ENCODE peak calls at places on chromosomes 6 and 20, in eight cellular contexts. One of them, this sample, is unnamed.

GRCh38 chr6:159104931-159105330 is 60.1 kb upstream of the TAGAP start:
- DNase-seq in left ventricle myocardium inferior: no peak
- DNase-seq in cardiac muscle cell: no peak
- DNase-seq in CD8-positive, alpha-beta memory T cell: no peak
- DNase-seq in AG04450: no peak
- DNase-seq in brain microvascular endothelial cell: no peak
- DNase-seq in GM23248: no peak
- DNase-seq in aorta: no peak
- DNase-seq in this sample: no peak

GRCh38 chr6:46090115-46091079 is 39.4 kb upstream of the ENPP4 start:
- DNase-seq in left ventricle myocardium inferior: peak
- DNase-seq in cardiac muscle cell: peak
- DNase-seq in CD8-positive, alpha-beta memory T cell: peak
- DNase-seq in AG04450: peak
- DNase-seq in brain microvascular endothelial cell: peak
- DNase-seq in GM23248: peak
- DNase-seq in aorta: peak
- DNase-seq in this sample: peak

GRCh38 chr6:13712485-13712990 is 903 bp upstream of the RANBP9 start:
- DNase-seq in left ventricle myocardium inferior: no peak
- DNase-seq in cardiac muscle cell: no peak
- DNase-seq in CD8-positive, alpha-beta memory T cell: no peak
- DNase-seq in AG04450: no peak
- DNase-seq in brain microvascular endothelial cell: no peak
- DNase-seq in GM23248: peak
- DNase-seq in aorta: no peak
- DNase-seq in this sample: no peak

GRCh38 chr6:157597461-157598312 is 216.7 kb downstream of the ZDHHC14 start:
- DNase-seq in left ventricle myocardium inferior: peak
- DNase-seq in cardiac muscle cell: peak
- DNase-seq in CD8-positive, alpha-beta memory T cell: peak
- DNase-seq in AG04450: no peak
- DNase-seq in brain microvascular endothelial cell: peak
- DNase-seq in GM23248: peak
- DNase-seq in aorta: peak
- DNase-seq in this sample: no peak

GRCh38 chr6:158131926-158132325 is 36.1 kb downstream of the SERAC1 start:
- DNase-seq in left ventricle myocardium inferior: no peak
- DNase-seq in cardiac muscle cell: peak
- DNase-seq in CD8-positive, alpha-beta memory T cell: no peak
- DNase-seq in AG04450: no peak
- DNase-seq in brain microvascular endothelial cell: peak
- DNase-seq in GM23248: peak
- DNase-seq in aorta: no peak
- DNase-seq in this sample: no peak

GRCh38 chr6:137819740-137820139 is 47.3 kb upstream of the TNFAIP3 start:
- DNase-seq in left ventricle myocardium inferior: no peak
- DNase-seq in cardiac muscle cell: no peak
- DNase-seq in CD8-positive, alpha-beta memory T cell: peak
- DNase-seq in AG04450: no peak
- DNase-seq in brain microvascular endothelial cell: no peak
- DNase-seq in GM23248: no peak
- DNase-seq in aorta: no peak
- DNase-seq in this sample: no peak

GRCh38 chr20:57471496-57472210 is 53.3 kb downstream of the CTCFL start:
- DNase-seq in left ventricle myocardium inferior: no peak
- DNase-seq in cardiac muscle cell: no peak
- DNase-seq in CD8-positive, alpha-beta memory T cell: no peak
- DNase-seq in AG04450: no peak
- DNase-seq in brain microvascular endothelial cell: no peak
- DNase-seq in GM23248: no peak
- DNase-seq in aorta: no peak
- DNase-seq in this sample: no peak

GRCh38 chr6:63904844-63905243 is 269.2 kb downstream of the PHF3 start:
- DNase-seq in left ventricle myocardium inferior: no peak
- DNase-seq in cardiac muscle cell: no peak
- DNase-seq in CD8-positive, alpha-beta memory T cell: no peak
- DNase-seq in AG04450: no peak
- DNase-seq in brain microvascular endothelial cell: peak
- DNase-seq in GM23248: peak
- DNase-seq in aorta: no peak
- DNase-seq in this sample: no peak

GRCh38 chr6:1094306-1094705 is 217.6 kb upstream of the FOXQ1 start:
- DNase-seq in left ventricle myocardium inferior: no peak
- DNase-seq in cardiac muscle cell: no peak
- DNase-seq in CD8-positive, alpha-beta memory T cell: no peak
- DNase-seq in AG04450: peak
- DNase-seq in brain microvascular endothelial cell: no peak
- DNase-seq in GM23248: peak
- DNase-seq in aorta: no peak
- DNase-seq in this sample: no peak

GRCh38 chr6:1346556-1347186 is 34.8 kb downstream of the FOXQ1 start:
- DNase-seq in left ventricle myocardium inferior: no peak
- DNase-seq in cardiac muscle cell: no peak
- DNase-seq in CD8-positive, alpha-beta memory T cell: no peak
- DNase-seq in AG04450: no peak
- DNase-seq in brain microvascular endothelial cell: no peak
- DNase-seq in GM23248: peak
- DNase-seq in aorta: no peak
- DNase-seq in this sample: no peak

GRCh38 chr6:107235007-107235406 is 119.7 kb upstream of the BEND3 start:
- DNase-seq in left ventricle myocardium inferior: no peak
- DNase-seq in cardiac muscle cell: no peak
- DNase-seq in CD8-positive, alpha-beta memory T cell: no peak
- DNase-seq in AG04450: no peak
- DNase-seq in brain microvascular endothelial cell: no peak
- DNase-seq in GM23248: no peak
- DNase-seq in aorta: no peak
- DNase-seq in this sample: no peak

GRCh38 chr6:112839525-112839961 is 492.4 kb downstream of the RFPL4B start:
- DNase-seq in left ventricle myocardium inferior: no peak
- DNase-seq in cardiac muscle cell: no peak
- DNase-seq in CD8-positive, alpha-beta memory T cell: no peak
- DNase-seq in AG04450: peak
- DNase-seq in brain microvascular endothelial cell: peak
- DNase-seq in GM23248: peak
- DNase-seq in aorta: no peak
- DNase-seq in this sample: no peak

GRCh38 chr6:18389479-18389878 is 2.3 kb downstream of the RNF144B start:
- DNase-seq in left ventricle myocardium inferior: no peak
- DNase-seq in cardiac muscle cell: no peak
- DNase-seq in CD8-positive, alpha-beta memory T cell: no peak
- DNase-seq in AG04450: no peak
- DNase-seq in brain microvascular endothelial cell: no peak
- DNase-seq in GM23248: peak
- DNase-seq in aorta: no peak
- DNase-seq in this sample: no peak

GRCh38 chr20:48783533-48784272 is 44.1 kb downstream of the PREX1 start:
- DNase-seq in left ventricle myocardium inferior: no peak
- DNase-seq in cardiac muscle cell: no peak
- DNase-seq in CD8-positive, alpha-beta memory T cell: no peak
- DNase-seq in AG04450: no peak
- DNase-seq in brain microvascular endothelial cell: peak
- DNase-seq in GM23248: peak
- DNase-seq in aorta: no peak
- DNase-seq in this sample: no peak

GRCh38 chr6:166419268-166419667 is 36.5 kb upstream of the MPC1 start:
- DNase-seq in left ventricle myocardium inferior: no peak
- DNase-seq in cardiac muscle cell: no peak
- DNase-seq in CD8-positive, alpha-beta memory T cell: peak
- DNase-seq in AG04450: no peak
- DNase-seq in brain microvascular endothelial cell: peak
- DNase-seq in GM23248: no peak
- DNase-seq in aorta: no peak
- DNase-seq in this sample: no peak

GRCh38 chr6:111662192-111662793 is 56.6 kb upstream of the TRAF3IP2 start:
- DNase-seq in left ventricle myocardium inferior: no peak
- DNase-seq in cardiac muscle cell: no peak
- DNase-seq in CD8-positive, alpha-beta memory T cell: no peak
- DNase-seq in AG04450: no peak
- DNase-seq in brain microvascular endothelial cell: no peak
- DNase-seq in GM23248: no peak
- DNase-seq in aorta: no peak
- DNase-seq in this sample: no peak

GRCh38 chr6:133396630-133397335 is 155.6 kb downstream of the EYA4 start:
- DNase-seq in left ventricle myocardium inferior: no peak
- DNase-seq in cardiac muscle cell: no peak
- DNase-seq in CD8-positive, alpha-beta memory T cell: no peak
- DNase-seq in AG04450: no peak
- DNase-seq in brain microvascular endothelial cell: no peak
- DNase-seq in GM23248: peak
- DNase-seq in aorta: no peak
- DNase-seq in this sample: no peak

GRCh38 chr6:104954091-104954797 is 2.7 kb upstream of the LIN28B start:
- DNase-seq in left ventricle myocardium inferior: no peak
- DNase-seq in cardiac muscle cell: peak
- DNase-seq in CD8-positive, alpha-beta memory T cell: no peak
- DNase-seq in AG04450: no peak
- DNase-seq in brain microvascular endothelial cell: no peak
- DNase-seq in GM23248: no peak
- DNase-seq in aorta: no peak
- DNase-seq in this sample: no peak

GRCh38 chr6:107132330-107132954 is 17.1 kb upstream of the BEND3 start:
- DNase-seq in left ventricle myocardium inferior: no peak
- DNase-seq in cardiac muscle cell: peak
- DNase-seq in CD8-positive, alpha-beta memory T cell: no peak
- DNase-seq in AG04450: no peak
- DNase-seq in brain microvascular endothelial cell: no peak
- DNase-seq in GM23248: peak
- DNase-seq in aorta: no peak
- DNase-seq in this sample: no peak

GRCh38 chr6:116431964-116432595 is 29.1 kb upstream of the CALHM6 start:
- DNase-seq in left ventricle myocardium inferior: no peak
- DNase-seq in cardiac muscle cell: no peak
- DNase-seq in CD8-positive, alpha-beta memory T cell: no peak
- DNase-seq in AG04450: no peak
- DNase-seq in brain microvascular endothelial cell: no peak
- DNase-seq in GM23248: no peak
- DNase-seq in aorta: no peak
- DNase-seq in this sample: no peak

GRCh38 chr20:60961551-60961950 is 290.5 kb upstream of the CDH4 start:
- DNase-seq in left ventricle myocardium inferior: no peak
- DNase-seq in cardiac muscle cell: no peak
- DNase-seq in CD8-positive, alpha-beta memory T cell: no peak
- DNase-seq in AG04450: no peak
- DNase-seq in brain microvascular endothelial cell: no peak
- DNase-seq in GM23248: no peak
- DNase-seq in aorta: no peak
- DNase-seq in this sample: no peak

GRCh38 chr6:111558690-111559192 is 46.9 kb downstream of the TRAF3IP2 start:
- DNase-seq in left ventricle myocardium inferior: no peak
- DNase-seq in cardiac muscle cell: no peak
- DNase-seq in CD8-positive, alpha-beta memory T cell: no peak
- DNase-seq in AG04450: no peak
- DNase-seq in brain microvascular endothelial cell: no peak
- DNase-seq in GM23248: no peak
- DNase-seq in aorta: no peak
- DNase-seq in this sample: no peak

GRCh38 chr6:30612213-30612612 is 4.8 kb downstream of the PPP1R10 start:
- DNase-seq in left ventricle myocardium inferior: no peak
- DNase-seq in cardiac muscle cell: no peak
- DNase-seq in CD8-positive, alpha-beta memory T cell: no peak
- DNase-seq in AG04450: no peak
- DNase-seq in brain microvascular endothelial cell: no peak
- DNase-seq in GM23248: peak
- DNase-seq in aorta: no peak
- DNase-seq in this sample: no peak
- H3K27ac ChIP-seq in left ventricle myocardium inferior: no peak
- H3K27ac ChIP-seq in cardiac muscle cell: peak
- H3K27ac ChIP-seq in CD8-positive, alpha-beta memory T cell: no peak
- H3K27ac ChIP-seq in AG04450: no peak
- H3K27ac ChIP-seq in brain microvascular endothelial cell: no peak
- H3K27ac ChIP-seq in GM23248: peak
- H3K27ac ChIP-seq in aorta: no peak
- H3K27ac ChIP-seq in this sample: peak

DNA sequence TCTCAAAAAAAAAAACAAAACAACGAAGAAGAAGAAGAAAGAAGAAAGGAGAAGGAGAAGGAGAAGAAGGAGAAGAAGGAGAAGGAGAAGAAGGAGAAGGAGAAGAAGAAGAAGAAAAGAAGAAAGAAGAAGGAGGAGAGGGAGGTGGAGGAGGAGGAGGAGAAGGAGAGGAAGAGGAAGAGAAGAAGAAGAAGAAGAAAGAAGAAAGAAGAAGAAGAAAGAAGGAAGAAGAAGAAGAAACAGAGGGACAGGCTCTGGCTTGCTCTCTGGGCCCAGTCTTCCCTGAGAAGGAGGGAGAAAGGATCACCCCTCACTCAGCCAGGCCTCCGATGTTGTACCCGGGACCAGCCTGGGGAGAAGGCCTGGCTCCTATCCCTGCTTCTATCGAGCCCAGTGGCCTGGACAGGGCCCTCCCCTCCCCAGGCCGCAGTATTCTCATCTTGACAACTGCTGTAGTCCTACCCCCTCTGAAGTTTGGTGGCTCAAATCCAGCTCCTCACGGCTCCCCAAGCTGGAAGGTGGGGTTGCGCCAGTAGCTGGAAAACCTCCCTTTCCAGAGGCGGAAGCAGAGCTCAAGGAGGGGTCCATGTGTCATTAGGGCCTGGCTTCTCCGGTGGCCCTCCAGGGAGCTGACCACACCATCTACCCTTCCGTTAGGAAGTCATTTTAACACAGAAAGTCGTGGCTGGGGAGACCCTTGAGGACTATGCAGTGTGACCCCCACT is 18.9 kb downstream of the C6orf132 start:
- DNase-seq in left ventricle myocardium inferior: no peak
- DNase-seq in cardiac muscle cell: no peak
- DNase-seq in CD8-positive, alpha-beta memory T cell: no peak
- DNase-seq in AG04450: no peak
- DNase-seq in brain microvascular endothelial cell: no peak
- DNase-seq in GM23248: no peak
- DNase-seq in aorta: no peak
- DNase-seq in this sample: no peak
- H3K27ac ChIP-seq in left ventricle myocardium inferior: peak
- H3K27ac ChIP-seq in cardiac muscle cell: peak
- H3K27ac ChIP-seq in CD8-positive, alpha-beta memory T cell: no peak
- H3K27ac ChIP-seq in AG04450: no peak
- H3K27ac ChIP-seq in brain microvascular endothelial cell: no peak
- H3K27ac ChIP-seq in GM23248: peak
- H3K27ac ChIP-seq in aorta: no peak
- H3K27ac ChIP-seq in this sample: no peak

GRCh38 chr20:32493356-32493755 is 91.8 kb downstream of the NOL4L start:
- DNase-seq in left ventricle myocardium inferior: peak
- DNase-seq in cardiac muscle cell: no peak
- DNase-seq in CD8-positive, alpha-beta memory T cell: no peak
- DNase-seq in AG04450: no peak
- DNase-seq in brain microvascular endothelial cell: no peak
- DNase-seq in GM23248: no peak
- DNase-seq in aorta: peak
- DNase-seq in this sample: no peak
- H3K27ac ChIP-seq in left ventricle myocardium inferior: no peak
- H3K27ac ChIP-seq in cardiac muscle cell: no peak
- H3K27ac ChIP-seq in CD8-positive, alpha-beta memory T cell: no peak
- H3K27ac ChIP-seq in AG04450: no peak
- H3K27ac ChIP-seq in brain microvascular endothelial cell: no peak
- H3K27ac ChIP-seq in GM23248: no peak
- H3K27ac ChIP-seq in aorta: no peak
- H3K27ac ChIP-seq in this sample: no peak

GRCh38 chr6:70325009-70325408 is 22.1 kb upstream of the COL9A1 start:
- DNase-seq in left ventricle myocardium inferior: no peak
- DNase-seq in cardiac muscle cell: no peak
- DNase-seq in CD8-positive, alpha-beta memory T cell: no peak
- DNase-seq in AG04450: no peak
- DNase-seq in brain microvascular endothelial cell: no peak
- DNase-seq in GM23248: no peak
- DNase-seq in aorta: no peak
- DNase-seq in this sample: no peak

GRCh38 chr6:70327036-70327435 is 24.2 kb upstream of the COL9A1 start:
- DNase-seq in left ventricle myocardium inferior: no peak
- DNase-seq in cardiac muscle cell: no peak
- DNase-seq in CD8-positive, alpha-beta memory T cell: no peak
- DNase-seq in AG04450: no peak
- DNase-seq in brain microvascular endothelial cell: no peak
- DNase-seq in GM23248: no peak
- DNase-seq in aorta: no peak
- DNase-seq in this sample: no peak
- H3K27ac ChIP-seq in left ventricle myocardium inferior: no peak
- H3K27ac ChIP-seq in cardiac muscle cell: no peak
- H3K27ac ChIP-seq in CD8-positive, alpha-beta memory T cell: no peak
- H3K27ac ChIP-seq in AG04450: no peak
- H3K27ac ChIP-seq in brain microvascular endothelial cell: no peak
- H3K27ac ChIP-seq in GM23248: no peak
- H3K27ac ChIP-seq in aorta: no peak
- H3K27ac ChIP-seq in this sample: no peak